ENCODE peak calls at places on chromosomes 13 and 19, in six cellular contexts. One of them, this sample, is unnamed.

GRCh38 chr19:18861235-18861634 is 29.5 kb downstream of the UPF1 start:
- DNase-seq in right lobe of liver: peak; percentile 47
- DNase-seq in tibial nerve: no peak
- DNase-seq in A549: no peak
- DNase-seq in IMR-90: no peak
- DNase-seq in left lung: no peak
- DNase-seq in this sample: no peak

GRCh38 chr19:21423057-21424041 is 26.4 kb downstream of the ZNF493 start:
- DNase-seq in IMR-90: no peak
- DNase-seq in tibial nerve: no peak
- DNase-seq in A549: no peak
- DNase-seq in right lobe of liver: no peak
- DNase-seq in left lung: no peak
- DNase-seq in this sample: no peak

GRCh38 chr19:1851581-1852293 is 3.5 kb upstream of the REXO1 start:
- DNase-seq in IMR-90: no peak
- DNase-seq in right lobe of liver: peak; percentile 57
- DNase-seq in tibial nerve: no peak
- DNase-seq in left lung: no peak
- DNase-seq in A549: no peak
- DNase-seq in this sample: no peak

GRCh38 chr19:37778613-37779138 is 710 bp downstream of the ZNF573 start:
- DNase-seq in tibial nerve: no peak
- DNase-seq in IMR-90: peak; percentile 0
- DNase-seq in A549: peak; percentile 40
- DNase-seq in right lobe of liver: no peak
- DNase-seq in left lung: no peak
- DNase-seq in this sample: peak; percentile 26

GRCh38 chr19:41785653-41786052 is 10.7 kb upstream of the CEACAM3 start:
- DNase-seq in tibial nerve: peak; percentile 18
- DNase-seq in left lung: peak; percentile 71
- DNase-seq in right lobe of liver: no peak
- DNase-seq in IMR-90: peak; percentile 65
- DNase-seq in A549: peak; percentile 99
- DNase-seq in this sample: peak; percentile 85

GRCh38 chr19:6588508-6589345 is 2.2 kb downstream of the CD70 start:
- DNase-seq in left lung: no peak
- DNase-seq in A549: no peak
- DNase-seq in right lobe of liver: no peak
- DNase-seq in tibial nerve: no peak
- DNase-seq in IMR-90: no peak
- DNase-seq in this sample: no peak

GRCh38 chr19:49691243-49692101 is 556 bp downstream of the CPT1C start:
- DNase-seq in right lobe of liver: no peak
- DNase-seq in A549: no peak
- DNase-seq in IMR-90: peak; percentile 70
- DNase-seq in tibial nerve: no peak
- DNase-seq in left lung: no peak
- DNase-seq in this sample: no peak

GRCh38 chr13:19634129-19634740 is 776 bp downstream of the MPHOSPH8 start:
- DNase-seq in A549: no peak
- DNase-seq in right lobe of liver: no peak
- DNase-seq in tibial nerve: peak; percentile 26
- DNase-seq in IMR-90: peak; percentile 57
- DNase-seq in left lung: no peak
- DNase-seq in this sample: no peak

GRCh38 chr13:111406636-111407035 is 86.2 kb downstream of the TEX29 start:
- DNase-seq in IMR-90: no peak
- DNase-seq in right lobe of liver: no peak
- DNase-seq in A549: no peak
- DNase-seq in left lung: no peak
- DNase-seq in tibial nerve: no peak
- DNase-seq in this sample: no peak

GRCh38 chr19:45523642-45524256 is 16.5 kb downstream of the VASP start:
- DNase-seq in tibial nerve: peak; percentile 77
- DNase-seq in IMR-90: peak; percentile 80
- DNase-seq in left lung: peak; percentile 74
- DNase-seq in A549: peak; percentile 94
- DNase-seq in right lobe of liver: peak; percentile 77
- DNase-seq in this sample: peak; percentile 75

GRCh38 chr13:44273991-44274810 is 99.4 kb upstream of the SERP2 start:
- DNase-seq in right lobe of liver: no peak
- DNase-seq in A549: no peak
- DNase-seq in IMR-90: peak; percentile 77
- DNase-seq in tibial nerve: no peak
- DNase-seq in left lung: no peak
- DNase-seq in this sample: peak; percentile 48

GRCh38 chr19:12880551-12881171 is 588 bp downstream of the DNASE2 start:
- DNase-seq in right lobe of liver: peak; percentile 68
- DNase-seq in tibial nerve: no peak
- DNase-seq in IMR-90: peak; percentile 6
- DNase-seq in left lung: no peak
- DNase-seq in A549: no peak
- DNase-seq in this sample: no peak

GRCh38 chr13:75785130-75785529 is 149.0 kb downstream of the LMO7 start:
- DNase-seq in IMR-90: peak; percentile 54
- DNase-seq in right lobe of liver: no peak
- DNase-seq in left lung: no peak
- DNase-seq in tibial nerve: no peak
- DNase-seq in A549: no peak
- DNase-seq in this sample: no peak

GRCh38 chr13:20390526-20391175 is 135.0 kb downstream of the CRYL1 start:
- DNase-seq in right lobe of liver: no peak
- DNase-seq in left lung: no peak
- DNase-seq in IMR-90: no peak
- DNase-seq in tibial nerve: no peak
- DNase-seq in A549: no peak
- DNase-seq in this sample: no peak

GRCh38 chr19:2330632-2331284 is 2.3 kb downstream of the SPPL2B start:
- DNase-seq in right lobe of liver: no peak
- DNase-seq in left lung: no peak
- DNase-seq in tibial nerve: no peak
- DNase-seq in A549: no peak
- DNase-seq in IMR-90: no peak
- DNase-seq in this sample: no peak

GRCh38 chr13:43787998-43788397 is 1.2 kb upstream of the ENOX1 start:
- DNase-seq in IMR-90: peak; percentile 52
- DNase-seq in tibial nerve: peak; percentile 16
- DNase-seq in A549: peak; percentile 36
- DNase-seq in left lung: no peak
- DNase-seq in right lobe of liver: no peak
- DNase-seq in this sample: no peak

GRCh38 chr19:1164684-1165531 is 9.2 kb downstream of the SBNO2 start:
- DNase-seq in left lung: no peak
- DNase-seq in tibial nerve: no peak
- DNase-seq in IMR-90: no peak
- DNase-seq in A549: no peak
- DNase-seq in right lobe of liver: peak; percentile 67
- DNase-seq in this sample: no peak

GRCh38 chr19:21483589-21484170 is 21.7 kb upstream of the ZNF429 start:
- DNase-seq in right lobe of liver: peak; percentile 63
- DNase-seq in tibial nerve: peak; percentile 20
- DNase-seq in left lung: peak; percentile 40
- DNase-seq in IMR-90: no peak
- DNase-seq in A549: no peak
- DNase-seq in this sample: no peak

GRCh38 chr13:32056316-32056715 is 24.7 kb downstream of the FRY start:
- DNase-seq in A549: no peak
- DNase-seq in left lung: no peak
- DNase-seq in IMR-90: no peak
- DNase-seq in tibial nerve: no peak
- DNase-seq in right lobe of liver: no peak
- DNase-seq in this sample: no peak

GRCh38 chr19:39677931-39678889 is 22.5 kb downstream of the LGALS16 start:
- DNase-seq in A549: no peak
- DNase-seq in right lobe of liver: peak; percentile 61
- DNase-seq in tibial nerve: no peak
- DNase-seq in left lung: peak; percentile 44
- DNase-seq in IMR-90: peak; percentile 39
- DNase-seq in this sample: peak; percentile 20

DNA sequence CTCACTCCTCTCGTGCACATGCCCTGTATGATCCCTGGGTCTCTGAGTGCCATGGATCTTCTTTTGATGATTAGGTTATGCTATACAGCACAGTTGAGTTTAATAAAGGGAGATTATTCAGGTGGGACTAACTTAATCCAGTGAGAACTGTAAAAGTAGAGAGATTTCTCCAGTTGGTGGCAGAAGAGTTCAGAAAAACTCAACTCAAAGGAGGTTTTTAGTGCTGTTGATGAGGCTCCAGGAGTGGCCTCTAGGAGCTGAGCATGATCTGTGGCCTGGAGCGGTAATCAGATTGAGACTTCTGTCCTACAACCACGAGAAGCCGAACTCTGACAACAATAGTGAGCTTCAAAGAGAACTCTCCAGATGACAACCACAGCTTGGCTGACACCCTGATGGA is 413.5 kb downstream of the ZNF536 start:
- DNase-seq in A549: no peak
- DNase-seq in left lung: no peak
- DNase-seq in right lobe of liver: no peak
- DNase-seq in IMR-90: no peak
- DNase-seq in tibial nerve: no peak
- DNase-seq in this sample: no peak
- TF ChIP-seq CTCF in A549: no peak
- TF ChIP-seq CTCF in left lung: no peak
- TF ChIP-seq CTCF in right lobe of liver: no peak
- TF ChIP-seq CTCF in IMR-90: no peak
- TF ChIP-seq CTCF in tibial nerve: peak; percentile 16
- TF ChIP-seq CTCF in this sample: no peak

DNA sequence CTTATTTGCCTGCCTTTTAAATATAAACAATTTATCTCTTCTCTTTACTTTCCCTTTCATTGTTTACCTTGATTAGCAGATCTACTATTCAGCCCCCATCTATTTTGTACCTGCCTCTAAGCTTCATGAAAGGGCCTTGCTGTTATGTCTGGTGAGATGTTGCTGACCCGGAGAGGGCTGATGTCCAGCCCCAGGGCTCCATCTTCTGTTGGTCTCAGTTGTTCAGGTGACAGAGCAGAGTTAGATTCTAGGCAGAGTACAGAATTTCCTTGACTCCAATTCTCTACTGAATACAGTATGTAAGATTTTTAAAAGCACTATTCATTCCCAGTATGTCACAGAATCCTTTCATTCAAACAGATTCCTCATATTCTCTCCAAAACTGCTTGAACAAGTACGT is 158.9 kb downstream of the GPC5 start:
- DNase-seq in IMR-90: no peak
- DNase-seq in tibial nerve: no peak
- DNase-seq in A549: no peak
- DNase-seq in right lobe of liver: no peak
- DNase-seq in left lung: no peak
- DNase-seq in this sample: no peak
- H3K27ac ChIP-seq in IMR-90: no peak overlapping the region
- H3K27ac ChIP-seq in tibial nerve: no peak overlapping the region
- H3K27ac ChIP-seq in A549: no peak overlapping the region
- H3K27ac ChIP-seq in right lobe of liver: no peak overlapping the region
- H3K27ac ChIP-seq in left lung: no peak overlapping the region
- H3K27ac ChIP-seq in this sample: no peak overlapping the region

DNA sequence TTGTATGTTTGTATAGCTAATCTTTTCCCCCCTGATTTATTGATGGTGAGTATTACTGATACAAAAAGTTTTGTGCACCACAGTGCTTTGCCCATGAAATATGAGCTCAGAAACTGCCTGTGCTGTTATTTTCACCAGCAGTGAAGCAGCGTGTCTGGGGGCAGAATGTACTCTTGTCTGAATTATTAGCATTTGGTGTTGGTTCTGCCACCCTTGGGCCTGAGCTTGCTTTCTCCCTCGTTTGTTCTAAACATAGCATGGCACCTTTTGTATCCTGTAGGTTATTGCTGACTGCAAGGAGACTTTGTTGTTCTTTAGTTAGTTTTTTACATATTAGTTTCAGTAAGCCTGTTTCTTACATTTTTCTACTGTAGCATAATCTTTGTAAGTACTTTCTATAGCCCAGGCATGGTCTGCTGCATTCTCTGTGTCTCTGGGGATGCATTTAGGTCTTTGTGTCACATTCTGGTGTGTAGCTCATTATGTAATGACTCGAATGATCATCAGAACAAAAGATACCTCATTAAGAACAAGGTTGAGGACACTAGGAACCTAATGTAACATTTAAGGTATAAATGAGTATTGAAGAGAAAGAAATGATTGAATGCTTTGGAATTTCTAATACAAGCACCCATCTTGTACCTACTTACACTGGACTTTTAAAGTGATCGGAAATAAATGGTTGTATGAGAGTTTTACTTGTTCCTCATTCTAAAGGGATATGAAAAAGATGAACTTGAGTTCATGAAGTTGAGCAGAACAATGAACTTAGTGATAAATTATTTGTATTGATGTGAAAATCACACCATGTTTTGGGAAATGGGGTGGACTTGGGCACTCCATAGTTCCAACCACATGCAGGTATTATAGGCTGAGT is 50.3 kb upstream of the GPI start:
- DNase-seq in IMR-90: no peak
- DNase-seq in A549: no peak
- DNase-seq in left lung: no peak
- DNase-seq in tibial nerve: no peak
- DNase-seq in right lobe of liver: no peak
- DNase-seq in this sample: no peak
- TF ChIP-seq CTCF in IMR-90: no peak
- TF ChIP-seq CTCF in A549: no peak
- TF ChIP-seq CTCF in left lung: no peak
- TF ChIP-seq CTCF in tibial nerve: no peak
- TF ChIP-seq CTCF in right lobe of liver: no peak
- TF ChIP-seq CTCF in this sample: no peak

GRCh38 chr19:52191951-52192350 is 2.1 kb downstream of the PPP2R1A start:
- DNase-seq in A549: no peak
- DNase-seq in tibial nerve: no peak
- DNase-seq in right lobe of liver: no peak
- DNase-seq in left lung: no peak
- DNase-seq in IMR-90: no peak
- DNase-seq in this sample: no peak

GRCh38 chr19:52188822-52189744 is 769 bp upstream of the PPP2R1A start:
- DNase-seq in IMR-90: no peak
- DNase-seq in right lobe of liver: peak; percentile 100
- DNase-seq in A549: no peak
- DNase-seq in left lung: no peak
- DNase-seq in tibial nerve: peak; percentile 47
- DNase-seq in this sample: no peak

GRCh38 chr19:52189745-52190678 is at the start of gene PPP2R1A:
- DNase-seq in tibial nerve: peak; percentile 99
- DNase-seq in IMR-90: peak; percentile 100
- DNase-seq in right lobe of liver: peak; percentile 99
- DNase-seq in left lung: peak; percentile 100
- DNase-seq in A549: peak; percentile 97
- DNase-seq in this sample: peak; percentile 100

GRCh38 chr19:52190679-52191293 is 934 bp downstream of the PPP2R1A start:
- DNase-seq in A549: no peak
- DNase-seq in left lung: no peak
- DNase-seq in IMR-90: peak; percentile 46
- DNase-seq in tibial nerve: no peak
- DNase-seq in right lobe of liver: no peak
- DNase-seq in this sample: no peak

DNA sequence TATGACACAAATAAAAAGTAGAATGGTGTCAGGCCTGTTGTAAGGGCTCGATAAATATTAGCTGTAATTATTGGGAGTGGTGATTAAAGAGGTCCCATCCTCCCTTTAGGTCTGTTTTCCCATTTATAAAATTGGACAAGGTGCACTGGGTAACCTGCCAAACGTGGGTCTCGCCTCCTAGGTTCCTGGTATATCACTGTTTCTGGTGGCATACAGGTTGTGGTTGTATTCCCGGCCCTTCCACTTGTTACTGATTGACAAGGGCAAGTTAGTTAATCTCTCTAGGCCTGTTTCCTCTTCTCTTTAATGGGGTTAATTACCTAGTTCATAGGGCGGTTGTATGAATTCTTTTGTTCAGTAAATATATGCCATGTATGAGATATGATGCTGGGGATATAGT is 1.5 kb downstream of the PPP2R1A start:
- DNase-seq in left lung: no peak
- DNase-seq in IMR-90: no peak
- DNase-seq in tibial nerve: no peak
- DNase-seq in A549: no peak
- DNase-seq in right lobe of liver: no peak
- DNase-seq in this sample: no peak
- H3K27ac ChIP-seq in left lung: peak overlapping the region; percentile 99
- H3K27ac ChIP-seq in IMR-90: no peak overlapping the region
- H3K27ac ChIP-seq in tibial nerve: peak overlapping the region; percentile 97
- H3K27ac ChIP-seq in A549: peak overlapping the region; percentile 88
- H3K27ac ChIP-seq in right lobe of liver: no peak overlapping the region
- H3K27ac ChIP-seq in this sample: peak overlapping the region; percentile 95